ENCODE peak calls at places on chromosomes 11 and 22, in seven cellular contexts. One of them, this sample, is unnamed.

GRCh38 chr11:125272092-125272491 is 107.5 kb downstream of the PKNOX2 start:
- DNase-seq in adrenal gland: no peak
- DNase-seq in brain microvascular endothelial cell: peak; percentile 25
- DNase-seq in astrocyte: peak; percentile 66
- DNase-seq in kidney: no peak
- DNase-seq in endothelial cell of umbilical vein: no peak
- DNase-seq in heart right ventricle: no peak
- DNase-seq in this sample: no peak

GRCh38 chr11:69339041-69339733 is 45.2 kb downstream of the MYEOV start:
- DNase-seq in adrenal gland: peak; percentile 6
- DNase-seq in brain microvascular endothelial cell: no peak
- DNase-seq in astrocyte: no peak
- DNase-seq in kidney: no peak
- DNase-seq in endothelial cell of umbilical vein: no peak
- DNase-seq in heart right ventricle: no peak
- DNase-seq in this sample: no peak

GRCh38 chr11:65448418-65449196 is 26.0 kb downstream of the NEAT1 start:
- DNase-seq in adrenal gland: peak; percentile 72
- DNase-seq in brain microvascular endothelial cell: peak; percentile 63
- DNase-seq in astrocyte: no peak
- DNase-seq in kidney: peak; percentile 48
- DNase-seq in endothelial cell of umbilical vein: peak; percentile 37
- DNase-seq in heart right ventricle: no peak
- DNase-seq in this sample: no peak

GRCh38 chr22:43440103-43440387 is 28.2 kb downstream of the MPPED1 start:
- DNase-seq in adrenal gland: no peak
- DNase-seq in brain microvascular endothelial cell: no peak
- DNase-seq in astrocyte: no peak
- DNase-seq in kidney: no peak
- DNase-seq in endothelial cell of umbilical vein: no peak
- DNase-seq in heart right ventricle: no peak
- DNase-seq in this sample: no peak

GRCh38 chr22:50018608-50019291 is 6.2 kb upstream of the IL17REL start:
- DNase-seq in adrenal gland: no peak
- DNase-seq in brain microvascular endothelial cell: no peak
- DNase-seq in astrocyte: no peak
- DNase-seq in kidney: no peak
- DNase-seq in endothelial cell of umbilical vein: no peak
- DNase-seq in heart right ventricle: no peak
- DNase-seq in this sample: no peak

GRCh38 chr11:71251159-71251721 is 1.1 kb downstream of the SHANK2 start:
- DNase-seq in adrenal gland: no peak
- DNase-seq in brain microvascular endothelial cell: no peak
- DNase-seq in astrocyte: no peak
- DNase-seq in kidney: peak; percentile 85
- DNase-seq in endothelial cell of umbilical vein: no peak
- DNase-seq in heart right ventricle: peak; percentile 14
- DNase-seq in this sample: peak; percentile 77

GRCh38 chr22:26172389-26172990 is 3.2 kb downstream of the SEZ6L start:
- DNase-seq in adrenal gland: peak; percentile 62
- DNase-seq in brain microvascular endothelial cell: peak; percentile 20
- DNase-seq in astrocyte: no peak
- DNase-seq in kidney: no peak
- DNase-seq in endothelial cell of umbilical vein: peak; percentile 8
- DNase-seq in heart right ventricle: no peak
- DNase-seq in this sample: peak; percentile 34

GRCh38 chr11:76606102-76606793 is 64.3 kb downstream of the LRRC32 start:
- DNase-seq in adrenal gland: peak; percentile 24
- DNase-seq in brain microvascular endothelial cell: no peak
- DNase-seq in astrocyte: no peak
- DNase-seq in kidney: peak; percentile 79
- DNase-seq in endothelial cell of umbilical vein: no peak
- DNase-seq in heart right ventricle: peak; percentile 47
- DNase-seq in this sample: no peak

DNA sequence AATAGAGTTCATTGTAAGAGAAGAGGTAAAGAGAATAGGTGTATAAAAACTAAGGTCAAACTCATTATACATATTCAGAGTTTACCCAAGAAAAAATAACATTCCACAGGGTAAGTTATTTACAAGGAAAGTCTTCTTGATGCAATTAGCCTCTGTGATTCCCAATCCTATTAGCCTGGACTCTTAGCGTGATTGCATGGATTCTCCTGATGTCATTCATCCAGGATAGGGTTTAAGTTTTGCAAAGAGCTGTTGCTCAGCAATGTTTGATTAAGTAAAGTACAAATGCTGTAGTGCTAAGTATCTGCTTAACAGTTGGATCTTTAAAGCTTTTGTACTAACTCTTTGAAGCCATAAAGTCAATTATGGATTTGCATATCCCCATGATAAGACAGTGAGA is 767.8 kb upstream of the LUZP2 start:
- DNase-seq in adrenal gland: no peak
- DNase-seq in brain microvascular endothelial cell: no peak
- DNase-seq in astrocyte: no peak
- DNase-seq in kidney: no peak
- DNase-seq in endothelial cell of umbilical vein: no peak
- DNase-seq in heart right ventricle: no peak
- DNase-seq in this sample: no peak
- TF ChIP-seq CTCF in adrenal gland: no peak
- TF ChIP-seq CTCF in brain microvascular endothelial cell: no peak
- TF ChIP-seq CTCF in astrocyte: no peak
- TF ChIP-seq CTCF in kidney: no peak
- TF ChIP-seq CTCF in endothelial cell of umbilical vein: no peak
- TF ChIP-seq CTCF in heart right ventricle: no peak
- TF ChIP-seq CTCF in this sample: no peak

GRCh38 chr11:90744169-90744568 is 521.3 kb upstream of the CHORDC1 start:
- DNase-seq in adrenal gland: no peak
- DNase-seq in brain microvascular endothelial cell: no peak
- DNase-seq in astrocyte: no peak
- DNase-seq in kidney: no peak
- DNase-seq in endothelial cell of umbilical vein: no peak
- DNase-seq in heart right ventricle: no peak
- DNase-seq in this sample: no peak
- H3K27ac ChIP-seq in adrenal gland: no peak overlapping the region
- H3K27ac ChIP-seq in brain microvascular endothelial cell: no peak overlapping the region
- H3K27ac ChIP-seq in astrocyte: no peak overlapping the region
- H3K27ac ChIP-seq in kidney: no peak overlapping the region
- H3K27ac ChIP-seq in endothelial cell of umbilical vein: no peak overlapping the region
- H3K27ac ChIP-seq in heart right ventricle: no peak overlapping the region
- H3K27ac ChIP-seq in this sample: no peak overlapping the region

GRCh38 chr11:66467034-66467659 is 442 bp downstream of the PELI3 start:
- DNase-seq in adrenal gland: peak; percentile 62
- DNase-seq in brain microvascular endothelial cell: no peak
- DNase-seq in astrocyte: no peak
- DNase-seq in kidney: peak; percentile 81
- DNase-seq in endothelial cell of umbilical vein: peak; percentile 19
- DNase-seq in heart right ventricle: peak; percentile 49
- DNase-seq in this sample: peak; percentile 78
- H3K4me3 ChIP-seq in adrenal gland: peak overlapping the region; percentile 72
- H3K4me3 ChIP-seq in brain microvascular endothelial cell: peak overlapping the region; percentile 66
- H3K4me3 ChIP-seq in astrocyte: peak overlapping the region; percentile 67
- H3K4me3 ChIP-seq in kidney: peak overlapping the region; percentile 61
- H3K4me3 ChIP-seq in endothelial cell of umbilical vein: peak overlapping the region; percentile 32
- H3K4me3 ChIP-seq in heart right ventricle: peak overlapping the region; percentile 87
- H3K4me3 ChIP-seq in this sample: peak overlapping the region; percentile 26

DNA sequence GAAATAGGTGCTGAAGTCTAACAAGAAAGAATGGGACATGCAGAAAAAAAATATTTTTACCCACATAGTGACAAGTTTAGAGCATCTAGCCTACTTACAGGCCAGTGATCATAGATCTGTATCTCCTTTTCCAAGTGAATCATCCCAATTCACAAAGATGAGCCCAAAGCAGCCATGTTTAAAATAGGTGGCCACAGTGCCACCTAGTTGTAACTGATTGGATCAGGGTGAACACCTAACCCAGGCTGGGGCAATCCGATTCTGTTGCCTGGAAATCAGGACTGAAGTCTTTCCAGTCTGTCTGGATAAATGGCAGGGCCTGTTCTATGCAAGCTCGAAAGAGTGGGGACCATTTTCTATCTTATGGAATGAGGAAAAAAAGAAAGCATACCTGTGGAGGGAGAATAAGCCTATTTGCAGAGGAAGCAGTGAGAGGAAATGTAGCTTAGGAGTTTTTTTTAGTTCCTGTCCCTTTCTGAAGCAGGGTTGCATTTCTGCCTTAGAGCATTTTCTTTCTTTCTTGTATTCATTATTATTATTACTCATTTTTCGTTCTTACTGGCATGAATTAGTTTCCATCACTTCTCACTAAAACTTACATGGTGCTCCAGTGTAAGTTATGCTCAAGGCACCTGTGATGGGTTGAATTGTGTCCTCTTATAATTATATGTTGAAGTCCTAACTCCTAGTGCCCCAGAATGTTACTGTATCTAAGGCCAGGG is 113.2 kb upstream of the RAG2 start:
- DNase-seq in adrenal gland: no peak
- DNase-seq in brain microvascular endothelial cell: no peak
- DNase-seq in astrocyte: no peak
- DNase-seq in kidney: no peak
- DNase-seq in endothelial cell of umbilical vein: no peak
- DNase-seq in heart right ventricle: no peak
- DNase-seq in this sample: no peak
- TF ChIP-seq CTCF in adrenal gland: no peak
- TF ChIP-seq CTCF in brain microvascular endothelial cell: peak; percentile 16
- TF ChIP-seq CTCF in astrocyte: no peak
- TF ChIP-seq CTCF in kidney: no peak
- TF ChIP-seq CTCF in endothelial cell of umbilical vein: no peak
- TF ChIP-seq CTCF in heart right ventricle: no peak
- TF ChIP-seq CTCF in this sample: no peak

GRCh38 chr11:75333807-75334140 is 17.7 kb downstream of the ARRB1 start:
- DNase-seq in adrenal gland: no peak
- DNase-seq in brain microvascular endothelial cell: no peak
- DNase-seq in astrocyte: no peak
- DNase-seq in kidney: no peak
- DNase-seq in endothelial cell of umbilical vein: no peak
- DNase-seq in heart right ventricle: no peak
- DNase-seq in this sample: no peak
- H3K27ac ChIP-seq in adrenal gland: no peak overlapping the region
- H3K27ac ChIP-seq in brain microvascular endothelial cell: no peak overlapping the region
- H3K27ac ChIP-seq in astrocyte: no peak overlapping the region
- H3K27ac ChIP-seq in kidney: no peak overlapping the region
- H3K27ac ChIP-seq in endothelial cell of umbilical vein: no peak overlapping the region
- H3K27ac ChIP-seq in heart right ventricle: no peak overlapping the region
- H3K27ac ChIP-seq in this sample: no peak overlapping the region

GRCh38 chr11:46617451-46618314 is at the start of gene ATG13:
- DNase-seq in adrenal gland: peak; percentile 86
- DNase-seq in brain microvascular endothelial cell: peak; percentile 77
- DNase-seq in astrocyte: peak; percentile 51
- DNase-seq in kidney: peak; percentile 88
- DNase-seq in endothelial cell of umbilical vein: peak; percentile 80
- DNase-seq in heart right ventricle: peak; percentile 78
- DNase-seq in this sample: peak; percentile 86
- H3K4me3 ChIP-seq in adrenal gland: peak within 1 kb of the TSS; percentile 100
- H3K4me3 ChIP-seq in brain microvascular endothelial cell: peak within 1 kb of the TSS; percentile 100
- H3K4me3 ChIP-seq in astrocyte: peak within 1 kb of the TSS; percentile 98
- H3K4me3 ChIP-seq in kidney: peak within 1 kb of the TSS; percentile 97
- H3K4me3 ChIP-seq in endothelial cell of umbilical vein: peak within 1 kb of the TSS; percentile 64
- H3K4me3 ChIP-seq in heart right ventricle: peak within 1 kb of the TSS; percentile 100
- H3K4me3 ChIP-seq in this sample: peak within 1 kb of the TSS; percentile 96

GRCh38 chr11:73513707-73514106 is 84.2 kb downstream of the FAM168A start:
- DNase-seq in adrenal gland: no peak
- DNase-seq in brain microvascular endothelial cell: no peak
- DNase-seq in astrocyte: no peak
- DNase-seq in kidney: no peak
- DNase-seq in endothelial cell of umbilical vein: no peak
- DNase-seq in heart right ventricle: no peak
- DNase-seq in this sample: no peak
- TF ChIP-seq CTCF in adrenal gland: no peak
- TF ChIP-seq CTCF in brain microvascular endothelial cell: no peak
- TF ChIP-seq CTCF in astrocyte: no peak
- TF ChIP-seq CTCF in kidney: no peak
- TF ChIP-seq CTCF in endothelial cell of umbilical vein: no peak
- TF ChIP-seq CTCF in heart right ventricle: no peak
- TF ChIP-seq CTCF in this sample: no peak

DNA sequence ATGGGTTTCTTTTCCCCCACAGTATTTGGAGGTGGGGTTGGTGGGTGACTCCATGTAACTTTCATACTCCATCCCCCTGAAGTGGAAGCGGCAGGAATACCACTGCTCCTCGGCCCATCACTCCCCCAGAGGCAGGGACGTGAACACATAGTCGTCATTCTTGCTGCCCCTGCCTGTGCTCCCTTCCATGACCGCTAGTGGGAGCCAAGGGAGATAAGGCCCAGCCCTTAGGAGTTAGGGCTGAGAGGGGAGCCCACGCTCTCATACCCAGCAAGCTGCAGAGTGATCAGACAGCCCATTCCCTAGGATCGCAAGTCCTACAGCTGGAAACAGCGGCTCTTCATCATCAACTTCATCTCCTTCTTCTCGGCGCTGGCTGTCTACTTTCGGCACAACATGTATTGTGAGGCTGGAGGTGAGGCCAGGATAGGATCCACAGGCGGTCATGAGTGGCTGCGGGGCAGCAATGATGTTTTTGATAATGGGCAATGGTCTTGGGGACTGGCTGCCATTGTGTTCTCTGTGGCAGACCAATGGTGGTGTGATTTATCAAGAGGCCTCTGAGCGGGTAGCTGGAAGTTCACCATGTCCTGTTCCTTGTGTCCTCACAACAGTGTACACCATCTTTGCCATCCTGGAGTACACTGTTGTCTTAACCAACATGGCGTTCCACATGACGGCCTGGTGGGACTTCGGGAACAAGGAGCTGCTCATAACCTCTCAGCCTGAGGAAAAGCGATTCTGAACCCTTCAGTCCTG is 15.9 kb downstream of the RHOG start:
- DNase-seq in adrenal gland: peak; percentile 74
- DNase-seq in brain microvascular endothelial cell: peak; percentile 47
- DNase-seq in astrocyte: no peak
- DNase-seq in kidney: no peak
- DNase-seq in endothelial cell of umbilical vein: peak; percentile 44
- DNase-seq in heart right ventricle: peak; percentile 66
- DNase-seq in this sample: peak; percentile 77
- H3K27ac ChIP-seq in adrenal gland: no peak overlapping the region
- H3K27ac ChIP-seq in brain microvascular endothelial cell: no peak overlapping the region
- H3K27ac ChIP-seq in astrocyte: no peak overlapping the region
- H3K27ac ChIP-seq in kidney: no peak overlapping the region
- H3K27ac ChIP-seq in endothelial cell of umbilical vein: no peak overlapping the region
- H3K27ac ChIP-seq in heart right ventricle: no peak overlapping the region
- H3K27ac ChIP-seq in this sample: no peak overlapping the region

GRCh38 chr22:17479129-17479528 is 84.2 kb upstream of the SLC25A18 start:
- DNase-seq in adrenal gland: no peak
- DNase-seq in brain microvascular endothelial cell: no peak
- DNase-seq in astrocyte: no peak
- DNase-seq in kidney: no peak
- DNase-seq in endothelial cell of umbilical vein: no peak
- DNase-seq in heart right ventricle: no peak
- DNase-seq in this sample: no peak

GRCh38 chr22:17475318-17476212 is 87.7 kb upstream of the SLC25A18 start:
- DNase-seq in adrenal gland: no peak
- DNase-seq in brain microvascular endothelial cell: no peak
- DNase-seq in astrocyte: no peak
- DNase-seq in kidney: no peak
- DNase-seq in endothelial cell of umbilical vein: no peak
- DNase-seq in heart right ventricle: no peak
- DNase-seq in this sample: no peak

GRCh38 chr22:17477401-17477833 is 85.9 kb upstream of the SLC25A18 start:
- DNase-seq in adrenal gland: peak; percentile 20
- DNase-seq in brain microvascular endothelial cell: no peak
- DNase-seq in astrocyte: no peak
- DNase-seq in kidney: no peak
- DNase-seq in endothelial cell of umbilical vein: no peak
- DNase-seq in heart right ventricle: peak; percentile 29
- DNase-seq in this sample: no peak

GRCh38 chr22:17472886-17473285 is 90.4 kb upstream of the SLC25A18 start:
- DNase-seq in adrenal gland: no peak
- DNase-seq in brain microvascular endothelial cell: no peak
- DNase-seq in astrocyte: no peak
- DNase-seq in kidney: no peak
- DNase-seq in endothelial cell of umbilical vein: no peak
- DNase-seq in heart right ventricle: no peak
- DNase-seq in this sample: no peak

GRCh38 chr22:17476838-17477237 is 86.5 kb upstream of the SLC25A18 start:
- DNase-seq in adrenal gland: no peak
- DNase-seq in brain microvascular endothelial cell: no peak
- DNase-seq in astrocyte: no peak
- DNase-seq in kidney: no peak
- DNase-seq in endothelial cell of umbilical vein: no peak
- DNase-seq in heart right ventricle: no peak
- DNase-seq in this sample: no peak
- H3K4me3 ChIP-seq in adrenal gland: no peak overlapping the region
- H3K4me3 ChIP-seq in brain microvascular endothelial cell: no peak overlapping the region
- H3K4me3 ChIP-seq in astrocyte: no peak overlapping the region
- H3K4me3 ChIP-seq in kidney: no peak overlapping the region
- H3K4me3 ChIP-seq in endothelial cell of umbilical vein: no peak overlapping the region
- H3K4me3 ChIP-seq in heart right ventricle: peak overlapping the region; percentile 43
- H3K4me3 ChIP-seq in this sample: no peak overlapping the region

This sample was measured in pancreas.